ENCODE peak calls at places on chromosome 2, in four cellular contexts. K, D, C and A are unnamed samples.

GRCh38 chr2:74982581-74982980 is 24.1 kb downstream of the POLE4 start:
- DNase-seq in K (peak), D (no peak), C (no peak), A (no peak)

GRCh38 chr2:110770696-110771425 is 38.5 kb downstream of the ACOXL start:
- DNase-seq in D (no peak), K (peak), C (no peak), A (peak)

GRCh38 chr2:127640082-127641072 is 5.6 kb upstream of the GPR17 start:
- DNase-seq in C (no peak), K (no peak), D (peak), A (no peak)

GRCh38 chr2:12222561-12222960 is 476.1 kb downstream of the LPIN1 start:
- DNase-seq in C (no peak), K (peak), D (no peak), A (no peak)

GRCh38 chr2:134445116-134445515 is 191.2 kb downstream of the MGAT5 start:
- DNase-seq in K (no peak), C (no peak), D (no peak), A (no peak)

GRCh38 chr2:157443090-157443489 is 799 bp downstream of the CYTIP start:
- DNase-seq in K (no peak), D (peak), C (no peak), A (no peak)

GRCh38 chr2:216636570-216637450 is 3.6 kb downstream of the IGFBP2 start:
- DNase-seq in K (peak), D (no peak), C (peak), A (no peak)

GRCh38 chr2:203720011-203720410 is 13.6 kb downstream of the CD28 start:
- DNase-seq in K (no peak), D (no peak), C (no peak), A (no peak)

GRCh38 chr2:68771211-68771721 is 36.7 kb downstream of the ARHGAP25 start:
- DNase-seq in K (no peak), D (no peak), C (no peak), A (no peak)
- H3K27ac ChIP-seq in K (no peak), D (peak), C (peak), A (no peak)

GRCh38 chr2:101679037-101679726 is 18.3 kb upstream of the MAP4K4 start:
- DNase-seq in C (no peak), K (peak), D (no peak), A (no peak)
- H3K27ac ChIP-seq in C (no peak), K (no peak), D (no peak), A (no peak)

GRCh38 chr2:17319090-17319489 is 199.2 kb downstream of the RAD51AP2 start:
- DNase-seq in D (no peak), K (no peak), C (no peak), A (no peak)

GRCh38 chr2:17317439-17317976 is 200.7 kb downstream of the RAD51AP2 start:
- DNase-seq in C (no peak), D (no peak), K (no peak), A (no peak)

GRCh38 chr2:17313261-17313660 is 205.0 kb downstream of the RAD51AP2 start:
- DNase-seq in C (no peak), D (no peak), K (no peak), A (no peak)

GRCh38 chr2:17318013-17318412 is 200.2 kb downstream of the RAD51AP2 start:
- DNase-seq in D (no peak), C (no peak), K (no peak), A (no peak)
- H3K27ac ChIP-seq in D (no peak), C (no peak), K (no peak), A (no peak)

DNA sequence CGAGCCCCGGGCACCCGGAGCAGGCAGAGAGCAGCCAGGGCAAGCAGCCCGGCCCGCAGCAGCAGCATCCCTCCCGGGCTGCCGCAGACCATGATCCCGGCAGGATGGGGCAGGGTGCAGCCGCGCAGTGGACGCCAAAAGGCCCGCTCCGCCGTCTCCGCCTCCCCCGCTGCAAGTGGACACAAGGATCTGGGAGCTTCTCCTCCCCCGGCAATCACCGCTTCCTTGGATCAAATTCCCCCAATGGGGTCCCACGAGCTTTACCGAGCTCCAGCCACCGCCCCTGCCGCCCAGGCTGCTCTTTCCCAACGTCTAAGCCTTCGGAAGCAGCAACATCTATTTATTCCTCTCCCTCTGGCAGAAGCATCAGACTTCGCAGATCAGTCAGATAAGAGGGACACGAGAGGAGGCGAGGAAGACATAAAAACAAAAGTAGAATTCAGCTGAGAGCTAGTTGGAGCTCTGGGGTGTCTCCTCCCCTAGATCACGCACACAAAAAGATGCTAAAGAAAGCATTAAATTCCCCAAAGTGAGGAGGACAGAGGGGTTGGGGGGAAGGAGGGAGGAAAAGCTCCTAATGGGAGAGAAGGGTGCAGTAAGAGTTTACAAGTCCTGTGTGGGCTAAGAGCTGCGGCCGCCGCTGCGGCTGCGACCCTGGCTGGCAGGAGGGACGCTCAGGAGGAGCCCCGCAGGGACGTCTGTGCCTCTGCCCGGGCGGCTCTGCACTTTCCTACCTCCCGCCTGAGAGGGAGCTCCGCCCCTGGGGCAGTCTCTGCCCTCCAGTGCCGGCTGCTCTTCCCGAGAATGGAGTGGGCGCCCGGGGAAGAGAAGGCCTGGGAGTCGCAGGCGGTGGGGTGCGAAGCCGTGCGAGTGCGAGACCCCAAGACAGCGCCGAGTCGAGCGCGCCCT is at the start of gene FRZB:
- DNase-seq in K (peak), D (no peak), C (peak), A (no peak)
- H3K27ac ChIP-seq in K (no peak), D (no peak), C (peak), A (no peak)

GRCh38 chr2:101545940-101546339 is 71.0 kb upstream of the RFX8 start:
- DNase-seq in K (no peak), C (no peak), D (no peak), A (no peak)
- H3K27ac ChIP-seq in K (no peak), C (no peak), D (no peak), A (no peak)

DNA sequence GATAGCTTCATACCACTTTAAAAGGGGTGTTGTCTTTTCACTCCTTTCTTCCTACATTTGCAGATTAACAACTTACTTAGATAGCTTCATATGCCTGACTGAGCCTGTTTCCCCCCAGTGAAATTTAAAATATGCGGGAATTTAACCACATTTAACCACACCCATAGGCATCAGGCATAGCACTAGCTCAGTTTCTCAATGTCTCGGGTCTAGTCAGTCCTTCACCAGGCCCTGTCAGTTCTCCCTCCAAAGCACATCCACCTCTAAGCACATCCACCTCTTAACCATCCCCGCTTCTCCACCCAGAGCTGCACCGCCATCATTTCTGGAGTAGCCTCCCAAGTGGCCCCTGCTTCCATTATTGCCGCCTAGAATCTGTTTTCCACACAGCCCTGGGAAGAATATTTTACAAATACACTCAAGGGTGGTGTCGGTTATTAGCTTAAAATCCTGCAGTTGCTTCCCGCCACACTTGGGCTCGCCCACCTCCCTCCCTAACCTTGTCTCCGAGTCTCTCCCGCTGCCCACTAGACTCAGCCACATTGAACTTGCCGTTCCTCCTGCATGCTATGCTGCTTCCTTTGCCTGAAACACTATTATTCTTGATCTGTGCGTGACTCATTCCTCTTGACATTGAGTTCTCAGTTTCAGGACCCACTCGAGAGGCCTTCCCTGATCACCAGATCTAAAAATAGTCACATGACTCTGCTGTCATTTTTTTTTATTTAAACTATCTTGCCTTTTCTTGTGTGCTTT is 68.3 kb downstream of the SPTBN1 start:
- DNase-seq in C (peak), K (peak), D (no peak), A (no peak)
- H3K27ac ChIP-seq in C (peak), K (peak), D (no peak), A (no peak)